ENCODE peak calls at places on chromosomes 7 and 10, in seven cellular contexts. Y is lower leg skin; U is RWPE1; S is cardiac fibroblast; I is heart right ventricle; Z is activated effector memory CD4-positive, alpha-beta T cell treated with anti-CD3 and anti-CD28 coated beads, Interleukin-2, amount 50 U/mL, for 16 hours; H is MCF 10A. J is an unnamed sample.

GRCh38 chr7:71220210-71220695 is 88.3 kb downstream of the GALNT17 start:
- DNase-seq in Z (no peak), I (no peak), U (no peak), H (no peak), Y (no peak), S (no peak), J (no peak)

GRCh38 chr7:18786196-18786727 is 290.7 kb downstream of the HDAC9 start:
- DNase-seq in U (no peak), Y (no peak), I (no peak), Z (no peak), H (no peak), S (no peak), J (no peak)

GRCh38 chr7:6273380-6273837 is 985 bp upstream of the CYTH3 start:
- DNase-seq in S (no peak), I (no peak), Y (peak), Z (no peak), U (no peak), H (no peak), J (peak)

GRCh38 chr10:71613303-71613777 is 106.2 kb downstream of the C10orf105 start:
- DNase-seq in Z (no peak), H (peak), U (no peak), Y (no peak), I (no peak), S (no peak), J (no peak)

GRCh38 chr7:90274161-90274560 is 29.2 kb downstream of the CFAP69 start:
- DNase-seq in Z (no peak), Y (no peak), U (no peak), I (no peak), H (no peak), S (no peak), J (no peak)

GRCh38 chr10:75180592-75180991 is 30.0 kb upstream of the VDAC2 start:
- DNase-seq in S (peak), Z (no peak), H (no peak), Y (no peak), U (no peak), I (no peak), J (no peak)

GRCh38 chr10:55174419-55174818 is 373.4 kb upstream of the PCDH15 start:
- DNase-seq in I (no peak), S (no peak), Y (no peak), U (no peak), Z (no peak), H (peak), J (no peak)

GRCh38 chr7:127844707-127845331 is 186.4 kb downstream of the LRRC4 start:
- DNase-seq in Y (no peak), I (peak), U (no peak), Z (no peak), H (peak), S (peak), J (no peak)

GRCh38 chr7:127704211-127704610 is 52.2 kb downstream of the SND1 start:
- DNase-seq in Z (no peak), H (no peak), S (no peak), I (no peak), U (no peak), Y (no peak), J (no peak)

J was measured in NCI-H526 treated with DMSO at 0.1 percent for 48 hours.